ENCODE peak calls at places on chromosome 16, in four cellular contexts. A, E, H and Y are unnamed samples.
A peak's percentile ranks its signal among the peaks of the same experiment; 100 is the strongest.

GRCh38 chr16:20676268-20676828 is 21.1 kb downstream of the ACSM1 start:
- DNase-seq in H (no peak), E (no peak), A (no peak), Y (no peak)

GRCh38 chr16:64892843-64893242 is 229.0 kb downstream of the CDH11 start:
- DNase-seq in H (no peak), A (no peak), E (no peak), Y (no peak)

GRCh38 chr16:66923247-66923851 is 2.0 kb downstream of the RRAD start:
- DNase-seq in E (no peak), H (no peak), A (no peak), Y (no peak)

GRCh38 chr16:35102780-35103403 is 1643.5 kb downstream of the TP53TG3F start:
- DNase-seq in A (no peak), H (no peak), E (no peak), Y (no peak)

GRCh38 chr16:15041260-15042011 is 14.4 kb downstream of the NTAN1 start:
- DNase-seq in A (no peak), E (peak; percentile 55), H (no peak), Y (no peak)

GRCh38 chr16:29662729-29663019 is 373 bp upstream of the SPN start:
- DNase-seq in H (no peak), E (no peak), A (peak; percentile 64), Y (no peak)

GRCh38 chr16:81448154-81449131 is 3.8 kb downstream of the CMIP start:
- DNase-seq in A (no peak), E (no peak), H (no peak), Y (no peak)

GRCh38 chr16:56357765-56358322 is 67.5 kb downstream of the AMFR start:
- DNase-seq in E (no peak), H (no peak), A (no peak), Y (peak; percentile 74)

GRCh38 chr16:50601341-50601740 is 53.1 kb downstream of the NKD1 start:
- DNase-seq in A (no peak), H (no peak), E (no peak), Y (no peak)

GRCh38 chr16:79431923-79432322 is 168.6 kb downstream of the MAF start:
- DNase-seq in H (no peak), E (no peak), A (no peak), Y (no peak)

GRCh38 chr16:30185141-30185682 is 1.8 kb downstream of the CORO1A start:
- DNase-seq in A (no peak), E (no peak), H (no peak), Y (no peak)

GRCh38 chr16:56789360-56789759 is 59.4 kb downstream of the NUP93 start:
- DNase-seq in E (no peak), H (no peak), A (no peak), Y (no peak)